ENCODE peak calls at places on chromosome 7, in four cellular contexts. One of them, this sample, is unnamed.
A peak's percentile ranks its signal among the peaks of the same experiment; 100 is the strongest.

GRCh38 chr7:55055479-55055878 is 36.7 kb downstream of the EGFR start:
- DNase-seq in ovary: no peak
- DNase-seq in GM12878: no peak
- DNase-seq in fibroblast of lung: peak; percentile 87
- DNase-seq in this sample: no peak

GRCh38 chr7:111045469-111045868 is 45.5 kb upstream of the LRRN3 start:
- DNase-seq in ovary: peak; percentile 42
- DNase-seq in GM12878: no peak
- DNase-seq in fibroblast of lung: peak; percentile 52
- DNase-seq in this sample: no peak

GRCh38 chr7:130897515-130898419 is 163.8 kb upstream of the KLF14 start:
- DNase-seq in ovary: peak; percentile 38
- DNase-seq in GM12878: peak; percentile 62
- DNase-seq in fibroblast of lung: no peak
- DNase-seq in this sample: no peak

GRCh38 chr7:151796091-151796870 is 80.6 kb downstream of the PRKAG2 start:
- DNase-seq in ovary: no peak
- DNase-seq in GM12878: no peak
- DNase-seq in fibroblast of lung: peak; percentile 26
- DNase-seq in this sample: no peak

GRCh38 chr7:131501930-131502685 is 54.3 kb downstream of the PODXL start:
- DNase-seq in ovary: no peak
- DNase-seq in GM12878: no peak
- DNase-seq in fibroblast of lung: no peak
- DNase-seq in this sample: no peak

GRCh38 chr7:69962077-69962855 is 364.0 kb downstream of the AUTS2 start:
- DNase-seq in ovary: peak; percentile 31
- DNase-seq in GM12878: peak; percentile 25
- DNase-seq in fibroblast of lung: peak; percentile 22
- DNase-seq in this sample: peak; percentile 24

GRCh38 chr7:116780966-116781365 is 81.4 kb upstream of the CAPZA2 start:
- DNase-seq in ovary: no peak
- DNase-seq in GM12878: no peak
- DNase-seq in fibroblast of lung: no peak
- DNase-seq in this sample: peak; percentile 75

GRCh38 chr7:148334959-148335577 is 255.5 kb upstream of the C7orf33 start:
- DNase-seq in ovary: no peak
- DNase-seq in GM12878: no peak
- DNase-seq in fibroblast of lung: no peak
- DNase-seq in this sample: no peak

GRCh38 chr7:72751978-72752377 is 76.0 kb downstream of the TYW1B start:
- DNase-seq in ovary: no peak
- DNase-seq in GM12878: no peak
- DNase-seq in fibroblast of lung: no peak
- DNase-seq in this sample: no peak

GRCh38 chr7:103731169-103731568 is 258.3 kb downstream of the RELN start:
- DNase-seq in ovary: no peak
- DNase-seq in GM12878: no peak
- DNase-seq in fibroblast of lung: no peak
- DNase-seq in this sample: no peak

GRCh38 chr7:21276471-21277035 is 151.3 kb upstream of the SP4 start:
- DNase-seq in ovary: no peak
- DNase-seq in GM12878: no peak
- DNase-seq in fibroblast of lung: no peak
- DNase-seq in this sample: no peak

GRCh38 chr7:130356760-130357611 is 12.4 kb downstream of the CPA5 start:
- DNase-seq in ovary: peak; percentile 55
- DNase-seq in GM12878: no peak
- DNase-seq in fibroblast of lung: peak; percentile 85
- DNase-seq in this sample: peak; percentile 85

GRCh38 chr7:50349963-50350944 is 45.7 kb downstream of the IKZF1 start:
- DNase-seq in ovary: no peak
- DNase-seq in GM12878: peak; percentile 84
- DNase-seq in fibroblast of lung: no peak
- DNase-seq in this sample: no peak

GRCh38 chr7:131224996-131225395 is 102.7 kb upstream of the MKLN1 start:
- DNase-seq in ovary: no peak
- DNase-seq in GM12878: no peak
- DNase-seq in fibroblast of lung: no peak
- DNase-seq in this sample: no peak

GRCh38 chr7:131110294-131111080 is 217.2 kb upstream of the MKLN1 start:
- DNase-seq in ovary: no peak
- DNase-seq in GM12878: no peak
- DNase-seq in fibroblast of lung: peak; percentile 36
- DNase-seq in this sample: peak; percentile 37

GRCh38 chr7:30934225-30934624 is 22.6 kb downstream of the AQP1 start:
- DNase-seq in ovary: no peak
- DNase-seq in GM12878: no peak
- DNase-seq in fibroblast of lung: no peak
- DNase-seq in this sample: peak; percentile 39

GRCh38 chr7:127066974-127067373 is 185.8 kb downstream of the GRM8 start:
- DNase-seq in ovary: no peak
- DNase-seq in GM12878: no peak
- DNase-seq in fibroblast of lung: no peak
- DNase-seq in this sample: no peak

GRCh38 chr7:140571537-140572122 is 69.0 kb downstream of the DENND2A start:
- DNase-seq in ovary: no peak
- DNase-seq in GM12878: no peak
- DNase-seq in fibroblast of lung: no peak
- DNase-seq in this sample: no peak

GRCh38 chr7:1563939-1564602 is 5.8 kb downstream of the PSMG3 start:
- DNase-seq in ovary: no peak
- DNase-seq in GM12878: no peak
- DNase-seq in fibroblast of lung: no peak
- DNase-seq in this sample: no peak

GRCh38 chr7:67462781-67463191 is 466.2 kb downstream of the TYW1 start:
- DNase-seq in ovary: peak; percentile 68
- DNase-seq in GM12878: no peak
- DNase-seq in fibroblast of lung: no peak
- DNase-seq in this sample: no peak

GRCh38 chr7:27156508-27156898 is at the start of gene HOXA7:
- DNase-seq in ovary: no peak
- DNase-seq in GM12878: no peak
- DNase-seq in fibroblast of lung: peak; percentile 73
- DNase-seq in this sample: peak; percentile 74

GRCh38 chr7:50682079-50682478 is 100.6 kb downstream of the GRB10 start:
- DNase-seq in ovary: no peak
- DNase-seq in GM12878: no peak
- DNase-seq in fibroblast of lung: no peak
- DNase-seq in this sample: no peak

GRCh38 chr7:30428586-30429530 is 49.7 kb downstream of the NOD1 start:
- DNase-seq in ovary: no peak
- DNase-seq in GM12878: no peak
- DNase-seq in fibroblast of lung: no peak
- DNase-seq in this sample: no peak

GRCh38 chr7:99984593-99984992 is 8.8 kb upstream of the AZGP1 start:
- DNase-seq in ovary: no peak
- DNase-seq in GM12878: no peak
- DNase-seq in fibroblast of lung: no peak
- DNase-seq in this sample: no peak

GRCh38 chr7:99994819-99995218 is 19.0 kb upstream of the AZGP1 start:
- DNase-seq in ovary: no peak
- DNase-seq in GM12878: no peak
- DNase-seq in fibroblast of lung: no peak
- DNase-seq in this sample: no peak

GRCh38 chr7:99992330-99993037 is 16.7 kb upstream of the AZGP1 start:
- DNase-seq in ovary: no peak
- DNase-seq in GM12878: no peak
- DNase-seq in fibroblast of lung: no peak
- DNase-seq in this sample: no peak

GRCh38 chr7:99987846-99988245 is 12.0 kb upstream of the AZGP1 start:
- DNase-seq in ovary: no peak
- DNase-seq in GM12878: no peak
- DNase-seq in fibroblast of lung: no peak
- DNase-seq in this sample: no peak

DNA sequence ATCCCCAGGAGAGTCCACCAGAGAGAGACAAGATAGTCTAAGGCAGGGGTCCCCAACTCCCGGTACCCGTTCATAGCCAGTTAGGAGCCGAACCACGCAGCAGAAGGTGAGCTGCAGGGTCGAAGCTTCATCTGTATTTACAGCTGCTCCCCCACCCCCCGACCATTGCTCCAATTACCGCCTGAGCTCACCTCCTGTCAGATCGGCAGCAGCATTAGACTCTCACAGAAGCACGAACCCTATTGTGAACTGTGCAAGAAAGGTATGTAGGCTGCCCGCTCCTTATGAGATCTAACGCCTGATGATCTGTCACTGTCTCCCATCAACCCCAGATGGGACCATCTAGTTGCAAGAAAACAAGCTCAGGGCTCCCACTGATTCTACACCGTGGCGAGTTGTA is 14.6 kb upstream of the AZGP1 start:
- DNase-seq in ovary: no peak
- DNase-seq in GM12878: no peak
- DNase-seq in fibroblast of lung: no peak
- DNase-seq in this sample: no peak
- H3K4me3 ChIP-seq in ovary: no peak overlapping the region
- H3K4me3 ChIP-seq in GM12878: no peak overlapping the region
- H3K4me3 ChIP-seq in fibroblast of lung: peak overlapping the region; percentile 39
- H3K4me3 ChIP-seq in this sample: peak overlapping the region; percentile 31

GRCh38 chr7:158251061-158251965 is 336.3 kb downstream of the PTPRN2 start:
- DNase-seq in ovary: no peak
- DNase-seq in GM12878: no peak
- DNase-seq in fibroblast of lung: no peak
- DNase-seq in this sample: no peak
- H3K9me3 ChIP-seq in ovary: no peaks in the 10 kb centered on the region
- H3K9me3 ChIP-seq in GM12878: peaks cover 3% of the 10 kb centered on the region
- H3K9me3 ChIP-seq in fibroblast of lung: peaks cover 8% of the 10 kb centered on the region
- H3K9me3 ChIP-seq in this sample: no peaks in the 10 kb centered on the region

GRCh38 chr7:24756545-24756988 is 697 bp downstream of the GSDME start:
- DNase-seq in ovary: peak; percentile 61
- DNase-seq in GM12878: no peak
- DNase-seq in fibroblast of lung: no peak
- DNase-seq in this sample: no peak
- H3K4me3 ChIP-seq in ovary: peak overlapping the region; percentile 81
- H3K4me3 ChIP-seq in GM12878: peak overlapping the region; percentile 88
- H3K4me3 ChIP-seq in fibroblast of lung: peak overlapping the region; percentile 73
- H3K4me3 ChIP-seq in this sample: peak overlapping the region; percentile 74

GRCh38 chr7:83118347-83119001 is 44.2 kb downstream of the PCLO start:
- DNase-seq in ovary: no peak
- DNase-seq in GM12878: no peak
- DNase-seq in fibroblast of lung: no peak
- DNase-seq in this sample: no peak

GRCh38 chr7:83119002-83119358 is 43.7 kb downstream of the PCLO start:
- DNase-seq in ovary: no peak
- DNase-seq in GM12878: no peak
- DNase-seq in fibroblast of lung: no peak
- DNase-seq in this sample: no peak

GRCh38 chr7:83119496-83119895 is 43.2 kb downstream of the PCLO start:
- DNase-seq in ovary: no peak
- DNase-seq in GM12878: no peak
- DNase-seq in fibroblast of lung: no peak
- DNase-seq in this sample: no peak
- H3K9me3 ChIP-seq in ovary: no peaks in the 10 kb centered on the region
- H3K9me3 ChIP-seq in GM12878: no peaks in the 10 kb centered on the region
- H3K9me3 ChIP-seq in fibroblast of lung: no peaks in the 10 kb centered on the region
- H3K9me3 ChIP-seq in this sample: no peaks in the 10 kb centered on the region

GRCh38 chr7:4606776-4607175 is 75.3 kb upstream of the FOXK1 start:
- DNase-seq in ovary: no peak
- DNase-seq in GM12878: no peak
- DNase-seq in fibroblast of lung: no peak
- DNase-seq in this sample: no peak
- H3K4me3 ChIP-seq in ovary: no peak overlapping the region
- H3K4me3 ChIP-seq in GM12878: no peak overlapping the region
- H3K4me3 ChIP-seq in fibroblast of lung: no peak overlapping the region
- H3K4me3 ChIP-seq in this sample: no peak overlapping the region

GRCh38 chr7:158167373-158167772 is 420.2 kb downstream of the PTPRN2 start:
- DNase-seq in ovary: no peak
- DNase-seq in GM12878: no peak
- DNase-seq in fibroblast of lung: no peak
- DNase-seq in this sample: no peak
- H3K9me3 ChIP-seq in ovary: no peaks in the 10 kb centered on the region
- H3K9me3 ChIP-seq in GM12878: no peaks in the 10 kb centered on the region
- H3K9me3 ChIP-seq in fibroblast of lung: no peaks in the 10 kb centered on the region
- H3K9me3 ChIP-seq in this sample: peaks cover 24% of the 10 kb centered on the region

GRCh38 chr7:99393363-99394187 is 14.8 kb downstream of the PDAP1 start:
- DNase-seq in ovary: peak; percentile 67
- DNase-seq in GM12878: no peak
- DNase-seq in fibroblast of lung: peak; percentile 27
- DNase-seq in this sample: no peak
- H3K4me3 ChIP-seq in ovary: peak overlapping the region; percentile 45
- H3K4me3 ChIP-seq in GM12878: no peak overlapping the region
- H3K4me3 ChIP-seq in fibroblast of lung: peak overlapping the region; percentile 59
- H3K4me3 ChIP-seq in this sample: peak overlapping the region; percentile 71

DNA sequence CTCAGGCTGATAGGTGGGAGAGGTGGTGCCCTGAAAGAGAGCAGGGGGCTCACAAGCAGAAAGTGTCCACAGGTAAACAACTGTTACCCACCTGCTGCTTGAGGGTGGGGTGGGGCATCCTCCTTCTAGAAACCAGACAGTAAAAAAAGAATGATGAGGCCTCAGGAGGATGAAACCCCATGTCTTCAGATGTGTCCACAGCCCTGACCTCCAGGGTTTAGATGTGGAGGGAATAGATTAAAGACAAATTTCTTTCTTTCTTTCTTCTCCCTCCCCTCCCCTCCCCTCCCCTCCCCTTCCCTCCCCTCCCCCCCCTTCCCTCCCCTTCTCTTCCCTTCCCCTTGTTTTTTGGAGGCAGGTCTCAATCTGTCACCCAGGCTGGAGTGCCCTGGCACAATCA is 333.5 kb upstream of the NUPR2 start:
- DNase-seq in ovary: no peak
- DNase-seq in GM12878: no peak
- DNase-seq in fibroblast of lung: no peak
- DNase-seq in this sample: no peak
- H3K9me3 ChIP-seq in ovary: peaks cover 2% of the 10 kb centered on the region
- H3K9me3 ChIP-seq in GM12878: no peaks in the 10 kb centered on the region
- H3K9me3 ChIP-seq in fibroblast of lung: no peaks in the 10 kb centered on the region
- H3K9me3 ChIP-seq in this sample: peaks cover 98% of the 10 kb centered on the region

DNA sequence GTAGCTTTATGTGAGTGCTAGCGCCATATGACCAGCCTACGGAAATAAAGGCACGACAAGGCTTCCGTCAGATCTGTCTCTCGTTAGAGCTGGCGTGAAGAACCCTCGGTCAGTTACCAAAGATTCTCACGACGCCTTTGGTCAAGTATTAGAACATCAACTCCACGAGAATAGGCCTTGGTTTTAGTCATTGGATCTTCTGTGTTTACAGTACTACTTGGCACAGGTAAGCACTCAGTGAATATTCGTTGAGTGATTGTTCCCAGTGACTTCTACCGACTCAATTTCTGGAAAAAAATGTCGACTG is 316 bp downstream of the RBM48 start:
- DNase-seq in ovary: no peak
- DNase-seq in GM12878: no peak
- DNase-seq in fibroblast of lung: no peak
- DNase-seq in this sample: no peak
- H3K4me3 ChIP-seq in ovary: peak overlapping the region; percentile 99
- H3K4me3 ChIP-seq in GM12878: peak overlapping the region; percentile 94
- H3K4me3 ChIP-seq in fibroblast of lung: peak overlapping the region; percentile 100
- H3K4me3 ChIP-seq in this sample: peak overlapping the region; percentile 67